ENCODE peak calls at places on chromosomes 2 and 18, in eight cellular contexts. G, K, V, O, E, F, U and D are unnamed samples. For H3K4me1, the result is how much of the 10 kb centered on the place peaks cover.

GRCh38 chr2:38381381-38382143 is 4.5 kb upstream of the ATL2 start:
- DNase-seq in G (no peak), K (no peak), V (no peak), O (no peak), E (no peak), F (no peak), U (no peak), D (no peak)

GRCh38 chr2:225995788-225996476 is 596.4 kb downstream of the NYAP2 start:
- DNase-seq in G (no peak), K (no peak), V (no peak), O (no peak), E (no peak), F (no peak), U (no peak), D (no peak)

GRCh38 chr2:231245253-231246094 is 47.0 kb downstream of the ARMC9 start:
- DNase-seq in G (no peak), K (no peak), V (no peak), O (no peak), E (no peak), F (no peak), U (no peak), D (peak)

GRCh38 chr2:8023241-8023640 is 658.6 kb upstream of the ID2 start:
- DNase-seq in G (no peak), K (no peak), V (no peak), O (no peak), E (no peak), F (no peak), U (no peak), D (no peak)

GRCh38 chr2:43175187-43175490 is 51.3 kb downstream of the ZFP36L2 start:
- DNase-seq in G (no peak), K (no peak), V (no peak), O (no peak), E (no peak), F (no peak), U (no peak), D (no peak)

GRCh38 chr2:83042053-83042452 is 1417.0 kb downstream of the SUCLG1 start:
- DNase-seq in G (no peak), K (no peak), V (no peak), O (no peak), E (no peak), F (no peak), U (no peak), D (no peak)

GRCh38 chr2:221075203-221075602 is 496.9 kb downstream of the EPHA4 start:
- DNase-seq in G (no peak), K (no peak), V (no peak), O (no peak), E (no peak), F (no peak), U (no peak), D (no peak)

GRCh38 chr2:173436088-173436487 is 81.4 kb downstream of the CDCA7 start:
- DNase-seq in G (no peak), K (no peak), V (no peak), O (no peak), E (no peak), F (no peak), U (no peak), D (no peak)

GRCh38 chr2:113219889-113220641 is 46.3 kb downstream of the PSD4 start:
- DNase-seq in G (no peak), K (no peak), V (peak), O (peak), E (no peak), F (peak), U (no peak), D (peak)

GRCh38 chr2:64837116-64837704 is 152.0 kb upstream of the SLC1A4 start:
- DNase-seq in G (no peak), K (no peak), V (peak), O (no peak), E (no peak), F (no peak), U (no peak), D (no peak)

GRCh38 chr2:11446733-11447248 is 19.2 kb downstream of the E2F6 start:
- DNase-seq in G (no peak), K (no peak), V (no peak), O (peak), E (peak), F (peak), U (peak), D (peak)

GRCh38 chr2:69946351-69947077 is 14.9 kb downstream of the ASPRV1 start:
- DNase-seq in G (no peak), K (no peak), V (no peak), O (peak), E (no peak), F (no peak), U (no peak), D (no peak)

GRCh38 chr2:161139098-161139987 is 20.9 kb upstream of the TANK start:
- DNase-seq in G (no peak), K (no peak), V (no peak), O (no peak), E (no peak), F (no peak), U (no peak), D (no peak)
- TF ChIP-seq CTCF in G (no peak), K (no peak), V (no peak), O (no peak), E (no peak), F (no peak), U (no peak), D (no peak)

GRCh38 chr18:77061946-77062517 is 70.6 kb downstream of the MBP start:
- DNase-seq in G (no peak), K (no peak), V (no peak), O (no peak), E (no peak), F (no peak), U (no peak), D (no peak)
- TF ChIP-seq POLR2A in G (no peak), K (no peak), V (no peak), O (no peak), E (no peak), F (no peak), U (no peak), D (no peak)

GRCh38 chr2:217325251-217325650 is 465.4 kb upstream of the TNP1 start:
- DNase-seq in G (no peak), K (no peak), V (no peak), O (peak), E (no peak), F (no peak), U (no peak), D (no peak)
- H3K4me1 ChIP-seq in G (under half), K (under half), V (under half), O (under half), E (under half), F (under half), U (under half), D (under half)

GRCh38 chr2:15750433-15750814 is 158.8 kb downstream of the DDX1 start:
- DNase-seq in G (no peak), K (no peak), V (no peak), O (no peak), E (no peak), F (no peak), U (no peak), D (no peak)
- TF ChIP-seq CTCF in G (no peak), K (no peak), V (no peak), O (no peak), E (no peak), F (no peak), U (no peak), D (no peak)

GRCh38 chr18:30177056-30177455 is 865.5 kb downstream of the DSC3 start:
- DNase-seq in G (no peak), K (no peak), V (no peak), O (no peak), E (no peak), F (no peak), U (no peak), D (no peak)
- TF ChIP-seq POLR2A in G (no peak), K (no peak), V (no peak), O (no peak), E (no peak), F (no peak), U (no peak), D (no peak)

GRCh38 chr2:86297382-86298147 is 39.9 kb downstream of the REEP1 start:
- DNase-seq in G (no peak), K (no peak), V (no peak), O (no peak), E (no peak), F (no peak), U (no peak), D (no peak)

GRCh38 chr2:86301010-86301409 is 36.4 kb downstream of the REEP1 start:
- DNase-seq in G (no peak), K (no peak), V (no peak), O (no peak), E (no peak), F (no peak), U (no peak), D (no peak)

GRCh38 chr2:86300496-86300895 is 36.9 kb downstream of the REEP1 start:
- DNase-seq in G (no peak), K (no peak), V (no peak), O (no peak), E (no peak), F (no peak), U (no peak), D (no peak)

GRCh38 chr2:86296947-86297346 is 40.5 kb downstream of the REEP1 start:
- DNase-seq in G (no peak), K (no peak), V (no peak), O (no peak), E (no peak), F (no peak), U (no peak), D (no peak)

GRCh38 chr2:86298411-86299390 is 38.7 kb downstream of the REEP1 start:
- DNase-seq in G (no peak), K (no peak), V (no peak), O (peak), E (no peak), F (no peak), U (no peak), D (no peak)
- H3K4me1 ChIP-seq in G (under half), K (under half), V (under half), O (under half), E (under half), F (under half), U (under half), D (under half)

DNA sequence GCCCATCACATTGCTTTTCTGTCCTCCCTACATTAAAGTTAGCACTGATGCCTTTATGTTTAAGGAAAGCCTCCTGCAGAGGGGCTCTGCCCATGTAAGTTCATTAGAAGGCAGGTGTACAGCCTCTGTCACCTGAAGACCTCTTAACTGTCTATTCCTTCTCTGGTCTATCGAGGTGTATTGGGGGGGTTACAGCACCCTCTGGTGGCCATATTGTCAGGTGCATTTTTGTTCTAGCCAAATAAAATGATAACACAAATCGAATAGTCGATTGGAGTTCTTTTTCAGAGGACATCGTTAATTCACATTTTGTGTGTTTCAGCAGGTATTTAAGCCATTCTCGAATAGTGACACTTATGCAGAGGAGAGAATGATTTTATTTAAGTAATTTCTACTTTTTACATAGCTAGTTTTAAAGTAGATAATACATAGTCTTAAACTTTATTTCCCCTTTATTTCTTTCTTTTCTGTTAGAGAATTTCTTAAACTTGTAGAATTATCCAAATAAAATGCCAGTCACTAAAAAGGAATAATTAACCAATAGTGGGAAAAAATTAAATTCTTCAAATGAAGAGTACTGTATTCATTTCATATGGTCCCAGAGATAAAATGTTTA is 136.8 kb downstream of the NEDD4L start:
- DNase-seq in G (no peak), K (no peak), V (no peak), O (peak), E (peak), F (peak), U (no peak), D (peak)
- TF ChIP-seq CTCF in G (peak), K (peak), V (peak), O (peak), E (peak), F (peak), U (peak), D (peak)